ENCODE peak calls at places on chromosomes 16 and 17, in eight cellular contexts. R, J, H, Y, P, X, T and A are unnamed samples.

GRCh38 chr16:4852221-4852872 is 5.1 kb downstream of the UBN1 start:
- DNase-seq in T (no peak), X (no peak), H (no peak), P (peak), R (no peak), Y (no peak), J (peak), A (no peak)

GRCh38 chr17:43676471-43676870 is 14.7 kb upstream of the MEOX1 start:
- DNase-seq in H (no peak), R (no peak), J (no peak), T (no peak), Y (peak), P (peak), X (no peak), A (no peak)

GRCh38 chr17:62805234-62805633 is 2.9 kb downstream of the MARCHF10 start:
- DNase-seq in R (no peak), X (no peak), J (no peak), H (no peak), Y (peak), T (no peak), P (peak), A (no peak)

GRCh38 chr17:39973496-39973895 is 7.1 kb upstream of the PSMD3 start:
- DNase-seq in P (peak), J (peak), H (no peak), T (no peak), Y (no peak), X (no peak), R (no peak), A (no peak)

GRCh38 chr17:49575524-49576120 is at the start of gene NXPH3:
- DNase-seq in X (peak), P (peak), Y (no peak), H (peak), R (peak), J (peak), T (peak), A (no peak)

GRCh38 chr17:60073621-60074020 is 5.1 kb downstream of the HEATR6 start:
- DNase-seq in J (no peak), Y (no peak), X (no peak), P (no peak), T (no peak), R (no peak), H (no peak), A (no peak)

GRCh38 chr16:86917471-86918365 is 339.4 kb downstream of the FOXL1 start:
- DNase-seq in P (no peak), T (no peak), X (no peak), Y (no peak), H (no peak), J (no peak), R (no peak), A (no peak)

GRCh38 chr16:74713325-74713724 is 12.7 kb upstream of the MLKL start:
- DNase-seq in X (no peak), H (no peak), Y (no peak), R (no peak), J (no peak), P (no peak), T (no peak), A (no peak)

GRCh38 chr17:76493505-76494167 is 7.6 kb downstream of the RHBDF2 start:
- DNase-seq in J (no peak), P (no peak), X (no peak), H (no peak), T (no peak), Y (no peak), R (no peak), A (no peak)

GRCh38 chr16:54651851-54652770 is 278.6 kb upstream of the IRX5 start:
- DNase-seq in X (no peak), H (peak), Y (peak), T (peak), J (peak), P (peak), R (no peak), A (no peak)

GRCh38 chr17:77475012-77475976 is 334.5 kb downstream of the SEC14L1 start:
- DNase-seq in P (peak), H (no peak), R (no peak), Y (peak), J (peak), X (no peak), T (no peak), A (peak)

GRCh38 chr17:67056746-67057490 is 12.6 kb downstream of the CACNG1 start:
- DNase-seq in P (no peak), H (peak), R (peak), T (no peak), Y (no peak), J (no peak), X (no peak), A (no peak)

GRCh38 chr17:11928436-11928835 is 68.8 kb downstream of the ZNF18 start:
- DNase-seq in T (no peak), J (no peak), P (no peak), Y (no peak), X (no peak), R (no peak), H (no peak), A (no peak)

GRCh38 chr16:67415872-67416793 is at the start of gene ZDHHC1:
- DNase-seq in P (peak), R (peak), J (peak), Y (peak), H (peak), X (peak), T (peak), A (peak)

GRCh38 chr16:17314148-17314547 is 156.6 kb downstream of the XYLT1 start:
- DNase-seq in P (no peak), J (no peak), R (no peak), X (no peak), H (no peak), T (peak), Y (no peak), A (no peak)

GRCh38 chr16:426906-427249 is 1.4 kb downstream of the RAB11FIP3 start:
- DNase-seq in X (no peak), J (no peak), R (no peak), Y (no peak), P (no peak), T (no peak), H (peak), A (no peak)

GRCh38 chr17:2560658-2561057 is 32.8 kb upstream of the PAFAH1B1 start:
- DNase-seq in P (no peak), Y (no peak), H (no peak), T (no peak), J (peak), X (no peak), R (no peak), A (no peak)

GRCh38 chr17:31788571-31788946 is 70.5 kb downstream of the COPRS start:
- DNase-seq in T (no peak), X (no peak), Y (no peak), R (no peak), P (no peak), J (no peak), H (no peak), A (no peak)

GRCh38 chr17:1931759-1932579 is 93.2 kb downstream of the RTN4RL1 start:
- DNase-seq in T (no peak), X (no peak), R (peak), J (no peak), H (no peak), Y (peak), P (peak), A (no peak)

GRCh38 chr17:29579866-29580771 is 9.3 kb downstream of the GIT1 start:
- DNase-seq in Y (peak), X (peak), P (peak), J (peak), H (peak), R (peak), T (peak), A (peak)

GRCh38 chr16:74257061-74257460 is 39.6 kb upstream of the PSMD7 start:
- DNase-seq in R (no peak), Y (no peak), T (no peak), H (no peak), X (no peak), J (no peak), P (no peak), A (no peak)

GRCh38 chr17:57902117-57902799 is 52.4 kb upstream of the MRPS23 start:
- DNase-seq in J (no peak), P (no peak), X (no peak), H (no peak), Y (no peak), R (no peak), T (peak), A (no peak)

GRCh38 chr17:46777943-46778915 is 40.3 kb downstream of the WNT3 start:
- DNase-seq in R (no peak), Y (no peak), T (no peak), H (no peak), X (no peak), P (no peak), J (no peak), A (peak)

GRCh38 chr16:57276596-57276995 is 7.9 kb downstream of the PLLP start:
- DNase-seq in R (no peak), X (no peak), P (no peak), Y (no peak), H (no peak), J (peak), T (no peak), A (no peak)

GRCh38 chr17:1224330-1224729 is 44.5 kb upstream of the ABR start:
- DNase-seq in T (no peak), R (no peak), H (no peak), P (no peak), X (no peak), J (no peak), Y (no peak), A (no peak)

GRCh38 chr17:11990363-11990983 is 6.8 kb downstream of the ZNF18 start:
- DNase-seq in R (no peak), T (no peak), J (no peak), H (no peak), Y (no peak), P (no peak), X (no peak), A (no peak)

GRCh38 chr17:3888343-3889171 is 4.3 kb downstream of the CAMKK1 start:
- DNase-seq in R (peak), J (peak), Y (peak), T (peak), X (peak), H (no peak), P (peak), A (no peak)

GRCh38 chr16:83661656-83662055 is 146.1 kb upstream of the HSBP1 start:
- DNase-seq in H (no peak), X (no peak), J (no peak), T (no peak), Y (no peak), R (no peak), P (no peak), A (no peak)

GRCh38 chr16:87297918-87298631 is 19.1 kb downstream of the C16orf95 start:
- DNase-seq in H (no peak), J (peak), P (peak), R (peak), X (no peak), Y (no peak), T (no peak), A (no peak)

DNA sequence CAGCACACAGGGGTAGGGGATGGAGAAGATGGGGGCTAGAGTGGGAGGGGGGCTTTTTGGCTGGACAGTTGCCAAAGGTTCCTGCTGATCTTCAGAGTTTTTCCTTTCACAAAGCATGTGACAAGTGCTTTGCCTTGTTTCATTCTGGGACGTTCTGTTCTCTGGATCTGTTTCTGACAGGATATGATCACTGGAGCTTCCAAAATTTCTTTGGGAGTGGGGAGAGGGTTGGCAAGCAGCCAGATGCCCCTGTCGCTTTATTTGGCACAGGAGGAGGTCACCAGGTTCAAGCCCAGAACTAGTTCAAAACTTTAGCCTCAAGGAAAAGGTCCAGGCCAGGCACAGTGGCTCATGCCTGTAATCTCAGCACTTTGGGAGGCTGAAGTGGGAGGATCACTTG is 68.5 kb upstream of the TBX2 start:
- DNase-seq in P (no peak), T (peak), R (no peak), H (no peak), Y (no peak), J (no peak), X (no peak), A (no peak)
- TF ChIP-seq CTCF in P (no peak), T (no peak), R (no peak), H (no peak), Y (no peak), J (no peak), X (no peak), A (no peak)

GRCh38 chr17:34314279-34314678 is 5.0 kb upstream of the CCL8 start:
- DNase-seq in R (no peak), X (no peak), P (peak), Y (no peak), T (no peak), J (peak), H (no peak), A (no peak)

GRCh38 chr17:34321981-34322380 is 2.7 kb downstream of the CCL8 start:
- DNase-seq in P (no peak), T (no peak), R (no peak), X (no peak), H (no peak), J (no peak), Y (no peak), A (no peak)

GRCh38 chr17:34319087-34319486 is at the start of gene CCL8:
- DNase-seq in H (no peak), X (no peak), T (no peak), J (peak), P (peak), Y (no peak), R (no peak), A (no peak)

GRCh38 chr17:34313164-34313563 is 6.1 kb upstream of the CCL8 start:
- DNase-seq in J (peak), H (no peak), P (peak), X (no peak), Y (no peak), R (no peak), T (no peak), A (no peak)

GRCh38 chr17:34318474-34318873 is 761 bp upstream of the CCL8 start:
- DNase-seq in T (no peak), J (no peak), P (no peak), X (no peak), H (no peak), Y (no peak), R (peak), A (no peak)
- TF ChIP-seq CTCF in T (no peak), J (no peak), P (peak), X (no peak), H (no peak), Y (no peak), R (peak), A (no peak)

GRCh38 chr17:80891096-80892018 is 100.3 kb upstream of the CHMP6 start:
- DNase-seq in P (peak), X (peak), R (no peak), H (no peak), J (peak), Y (peak), T (no peak), A (peak)
- TF ChIP-seq CTCF in P (peak), X (no peak), R (no peak), H (no peak), J (no peak), Y (peak), T (no peak), A (peak)

DNA sequence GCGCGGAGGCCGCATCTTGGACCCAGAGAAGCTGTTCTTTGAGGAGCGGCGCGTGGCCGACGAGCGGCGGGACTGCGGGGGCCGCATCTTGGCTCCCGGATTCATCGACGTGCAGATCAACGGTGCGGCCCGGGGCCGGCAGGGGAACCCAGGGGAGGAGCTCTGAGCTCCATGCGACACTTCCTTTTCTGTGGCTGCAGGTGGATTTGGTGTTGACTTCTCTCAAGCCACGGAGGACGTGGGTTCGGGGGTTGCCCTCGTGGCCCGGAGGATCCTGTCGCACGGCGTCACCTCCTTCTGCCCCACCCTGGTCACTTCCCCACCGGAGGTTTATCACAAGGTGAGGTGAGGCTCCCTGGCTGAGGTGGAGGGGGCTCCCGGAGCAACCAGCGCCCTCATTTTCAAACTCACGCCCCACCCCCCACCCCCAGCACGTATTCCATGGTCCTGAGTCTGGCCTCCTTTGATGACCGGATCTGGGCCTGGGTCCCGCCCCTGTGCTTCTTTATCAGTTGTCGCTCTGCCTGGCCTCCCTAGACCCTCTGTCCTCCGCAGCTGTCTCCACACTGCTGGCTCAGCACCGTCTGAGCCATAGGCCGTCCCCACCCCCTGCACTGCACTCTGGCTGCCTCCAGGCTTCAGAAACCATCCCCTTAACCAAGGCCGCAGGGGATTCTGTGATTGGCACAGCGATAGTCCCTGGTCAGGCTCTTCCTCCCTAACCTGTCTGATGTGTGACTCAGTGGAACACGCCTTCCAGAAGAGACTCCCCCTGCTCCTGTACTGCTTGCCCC is 810 bp downstream of the AMDHD2 start:
- DNase-seq in Y (no peak), R (peak), X (peak), H (peak), P (peak), J (no peak), T (peak), A (no peak)
- TF ChIP-seq CTCF in Y (no peak), R (no peak), X (no peak), H (no peak), P (peak), J (no peak), T (no peak), A (no peak)

DNA sequence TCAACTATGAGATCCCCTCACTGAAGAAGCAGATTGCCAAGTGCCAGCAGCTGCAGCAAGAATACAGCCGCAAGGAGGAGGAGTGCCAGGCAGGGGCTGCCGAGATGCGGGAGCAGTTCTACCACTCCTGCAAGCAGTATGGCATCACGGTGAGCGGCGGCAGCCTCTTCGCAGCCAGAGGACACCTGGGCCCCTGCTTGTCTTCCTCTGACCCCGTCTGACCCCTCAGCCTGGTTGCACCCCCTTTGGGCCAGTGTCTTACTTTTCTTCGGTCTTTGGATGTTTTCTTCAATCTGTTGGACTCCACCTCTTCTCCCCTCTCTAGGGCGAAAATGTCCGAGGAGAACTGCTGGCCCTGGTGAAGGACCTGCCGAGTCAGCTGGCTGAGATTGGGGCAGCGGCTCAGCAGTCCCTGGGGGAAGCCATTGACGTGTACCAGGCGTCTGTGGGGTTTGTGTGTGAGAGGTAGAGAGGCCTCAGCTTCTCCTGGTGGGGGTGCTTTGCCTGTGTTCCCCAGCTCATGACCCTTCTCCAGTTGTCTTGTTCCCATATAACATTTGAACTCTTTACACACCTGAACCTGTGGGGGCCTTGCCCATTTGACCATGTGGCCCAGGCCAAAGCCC is 4.4 kb downstream of the CDK5RAP3 start:
- DNase-seq in P (no peak), H (no peak), R (peak), X (no peak), Y (no peak), T (no peak), J (no peak), A (no peak)
- TF ChIP-seq CTCF in P (no peak), H (no peak), R (peak), X (no peak), Y (no peak), T (no peak), J (no peak), A (peak)